ENCODE peak calls at places on chromosomes 7 and 10, in four cellular contexts. W is kidney, C is HCT116, I is astrocyte of the cerebellum. J is an unnamed sample.

GRCh38 chr7:129997285-129997684 is 44.5 kb upstream of the UBE2H start:
- DNase-seq in W (no peak), C (no peak), I (no peak), J (no peak)

GRCh38 chr10:6525599-6526160 is 54.4 kb downstream of the PRKCQ start:
- DNase-seq in W (no peak), C (no peak), I (no peak), J (no peak)

GRCh38 chr7:77426521-77427051 is 10.4 kb upstream of the GSAP start:
- DNase-seq in W (no peak), C (no peak), I (no peak), J (no peak)

GRCh38 chr7:117674617-117675016 is 194.8 kb downstream of the CFTR start:
- DNase-seq in W (no peak), C (no peak), I (no peak), J (no peak)

GRCh38 chr10:60170250-60170649 is 219.4 kb downstream of the ANK3 start:
- DNase-seq in W (no peak), C (no peak), I (no peak), J (no peak)

GRCh38 chr7:30852360-30852709 is 59.3 kb upstream of the AQP1 start:
- DNase-seq in W (no peak), C (no peak), I (no peak), J (no peak)

GRCh38 chr10:102645388-102645740 is 1.1 kb downstream of the TRIM8 start:
- DNase-seq in W (peak; percentile 94), C (peak; percentile 39), I (no peak), J (no peak)

GRCh38 chr7:38232475-38233366 is 40.7 kb downstream of the TARP start:
- DNase-seq in W (no peak), C (no peak), I (peak; percentile 82), J (no peak)

GRCh38 chr7:97043281-97043680 is 18.6 kb upstream of the DLX5 start:
- DNase-seq in W (no peak), C (no peak), I (no peak), J (no peak)

GRCh38 chr7:34320412-34320811 is 337.6 kb upstream of the NPSR1 start:
- DNase-seq in W (no peak), C (no peak), I (no peak), J (no peak)

GRCh38 chr10:91366687-91367086 is 43.5 kb upstream of the HECTD2 start:
- DNase-seq in W (no peak), C (no peak), I (no peak), J (no peak)

GRCh38 chr10:85643171-85643838 is 723.3 kb downstream of the GRID1 start:
- DNase-seq in W (no peak), C (no peak), I (no peak), J (no peak)

GRCh38 chr10:95588025-95588424 is 26.9 kb upstream of the SORBS1 start:
- DNase-seq in W (no peak), C (no peak), I (no peak), J (no peak)

GRCh38 chr7:131629203-131629871 is 72.9 kb upstream of the PODXL start:
- DNase-seq in W (peak; percentile 51), C (no peak), I (no peak), J (no peak)

DNA sequence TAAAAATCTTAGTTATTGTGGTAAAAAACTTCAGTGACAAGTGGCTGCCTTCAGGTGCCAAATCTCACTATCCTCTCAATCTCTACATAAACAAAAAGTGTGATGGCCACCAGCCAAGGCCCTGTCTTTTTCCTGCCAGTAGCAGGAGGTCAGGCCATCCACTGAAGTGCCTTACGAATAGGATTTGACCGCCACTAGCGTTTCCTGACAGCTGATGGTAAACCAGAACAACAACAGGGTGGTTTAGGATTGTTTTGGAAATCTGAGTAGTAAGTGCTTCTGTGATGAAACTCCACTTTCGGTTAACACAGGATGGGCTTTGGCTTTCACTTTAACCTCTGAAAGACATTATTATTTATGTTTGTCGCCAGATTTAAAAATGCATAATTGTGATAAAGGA is 55.7 kb upstream of the OGDHL start:
- DNase-seq in W (no peak), C (no peak), I (no peak), J (no peak)
- TF ChIP-seq CTCF in W (no peak), C (no peak), I (no peak), J (no peak)

DNA sequence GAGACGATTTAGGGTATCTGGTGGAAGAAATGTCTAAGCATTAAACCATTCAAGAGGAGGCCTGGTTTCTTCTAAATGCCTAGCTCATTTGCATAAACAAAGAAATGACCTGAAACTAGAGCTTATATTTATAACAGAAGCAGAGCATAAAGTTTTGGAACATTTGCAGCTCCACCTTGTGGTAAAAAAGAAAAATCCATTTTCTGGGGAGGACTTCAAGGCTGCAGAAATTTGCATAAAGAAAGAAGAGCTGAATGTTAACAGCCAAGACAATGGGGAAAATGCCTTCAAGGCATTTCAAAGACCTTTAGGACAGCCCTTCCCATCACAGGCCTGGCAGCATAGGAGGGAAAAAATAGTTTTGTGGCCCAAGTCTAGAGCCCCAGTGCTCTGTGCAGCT is 362.0 kb downstream of the ZNF248 start:
- DNase-seq in W (no peak), C (no peak), I (no peak), J (no peak)
- TF ChIP-seq CTCF in W (peak; percentile 35), C (peak; percentile 36), I (no peak), J (peak; percentile 41)

DNA sequence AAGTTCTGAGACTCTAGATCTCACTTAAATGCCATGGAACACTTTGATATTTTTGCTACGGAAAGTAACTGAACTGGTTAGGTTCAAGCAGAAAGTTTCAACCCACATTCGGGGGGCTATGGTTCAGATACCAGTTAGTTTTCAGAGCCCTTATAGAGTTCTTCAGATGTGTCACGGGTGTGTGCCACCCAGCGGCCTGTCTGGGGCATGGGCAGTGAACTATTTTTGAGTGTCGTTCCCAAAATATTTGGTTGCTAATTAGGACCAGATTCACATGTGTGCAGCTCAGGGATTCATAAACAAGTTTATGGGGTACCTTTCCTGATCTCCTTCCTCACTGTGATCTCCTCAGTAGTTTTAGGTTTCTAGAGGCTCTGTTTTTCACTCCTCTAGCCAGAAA is 271.9 kb downstream of the C7orf25 start:
- DNase-seq in W (no peak), C (no peak), I (no peak), J (no peak)
- TF ChIP-seq CTCF in W (no peak), C (peak; percentile 17), I (no peak), J (peak; percentile 33)

DNA sequence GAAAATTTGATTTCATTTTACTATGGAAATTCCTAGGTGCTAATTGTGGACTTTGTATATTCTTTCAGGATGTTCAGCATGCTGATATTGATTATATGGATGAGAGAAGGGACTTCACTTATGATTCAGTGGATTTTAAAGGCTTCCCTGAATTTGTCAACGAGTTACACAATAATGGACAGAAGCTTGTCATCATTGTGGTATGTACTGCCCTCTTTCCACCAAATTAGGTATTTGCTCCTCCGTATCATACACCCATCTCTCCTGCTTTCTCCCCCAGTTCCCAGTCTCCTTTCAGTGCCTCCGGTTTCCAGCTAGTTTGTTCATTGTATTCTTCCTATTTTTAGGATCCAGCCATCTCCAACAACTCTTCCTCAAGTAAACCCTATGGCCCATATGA is 34.6 kb downstream of the MGAM start:
- DNase-seq in W (no peak), C (no peak), I (no peak), J (no peak)
- TF ChIP-seq CTCF in W (no peak), C (no peak), I (no peak), J (no peak)

J was measured in AG09309.